ENCODE peak calls at places on chromosomes 5 and 9, in ten cellular contexts. One of them, this sample, is unnamed.

GRCh38 chr5:31049933-31050704 is 143.4 kb upstream of the CDH6 start:
- DNase-seq in PC-3: peak; percentile 45
- DNase-seq in PC-9: no peak
- DNase-seq in Caco-2: no peak
- DNase-seq in AG09309: no peak
- DNase-seq in MM.1S: no peak
- DNase-seq in bronchial epithelial cell: peak; percentile 13
- DNase-seq in HCT116: no peak
- DNase-seq in lower lobe of right lung: no peak
- DNase-seq in lung: no peak
- DNase-seq in this sample: no peak

GRCh38 chr9:137777761-137778160 is 99.8 kb upstream of the CACNA1B start:
- DNase-seq in PC-3: no peak
- DNase-seq in PC-9: no peak
- DNase-seq in Caco-2: no peak
- DNase-seq in AG09309: no peak
- DNase-seq in MM.1S: no peak
- DNase-seq in bronchial epithelial cell: no peak
- DNase-seq in HCT116: no peak
- DNase-seq in lower lobe of right lung: no peak
- DNase-seq in lung: no peak
- DNase-seq in this sample: no peak

GRCh38 chr5:149256451-149256850 is 15.2 kb upstream of the AFAP1L1 start:
- DNase-seq in PC-3: no peak
- DNase-seq in PC-9: no peak
- DNase-seq in Caco-2: no peak
- DNase-seq in AG09309: no peak
- DNase-seq in MM.1S: no peak
- DNase-seq in bronchial epithelial cell: peak; percentile 31
- DNase-seq in HCT116: no peak
- DNase-seq in lower lobe of right lung: no peak
- DNase-seq in lung: no peak
- DNase-seq in this sample: no peak

GRCh38 chr5:20832204-20833080 is 844.4 kb upstream of the CDH18 start:
- DNase-seq in PC-3: no peak
- DNase-seq in PC-9: no peak
- DNase-seq in Caco-2: no peak
- DNase-seq in AG09309: no peak
- DNase-seq in MM.1S: no peak
- DNase-seq in bronchial epithelial cell: no peak
- DNase-seq in HCT116: no peak
- DNase-seq in lower lobe of right lung: no peak
- DNase-seq in lung: no peak
- DNase-seq in this sample: no peak

GRCh38 chr5:68534131-68534940 is 318.8 kb downstream of the PIK3R1 start:
- DNase-seq in PC-3: peak; percentile 33
- DNase-seq in PC-9: peak; percentile 47
- DNase-seq in Caco-2: no peak
- DNase-seq in AG09309: peak; percentile 56
- DNase-seq in MM.1S: no peak
- DNase-seq in bronchial epithelial cell: no peak
- DNase-seq in HCT116: no peak
- DNase-seq in lower lobe of right lung: no peak
- DNase-seq in lung: no peak
- DNase-seq in this sample: no peak

GRCh38 chr9:78026947-78027346 is 4.7 kb downstream of the GNAQ start:
- DNase-seq in PC-3: no peak
- DNase-seq in PC-9: no peak
- DNase-seq in Caco-2: no peak
- DNase-seq in AG09309: no peak
- DNase-seq in MM.1S: no peak
- DNase-seq in bronchial epithelial cell: peak; percentile 53
- DNase-seq in HCT116: no peak
- DNase-seq in lower lobe of right lung: no peak
- DNase-seq in lung: no peak
- DNase-seq in this sample: no peak

GRCh38 chr9:79287881-79288280 is 283.9 kb upstream of the TLE4 start:
- DNase-seq in PC-3: no peak
- DNase-seq in PC-9: no peak
- DNase-seq in Caco-2: no peak
- DNase-seq in AG09309: no peak
- DNase-seq in MM.1S: no peak
- DNase-seq in bronchial epithelial cell: no peak
- DNase-seq in HCT116: no peak
- DNase-seq in lower lobe of right lung: no peak
- DNase-seq in lung: no peak
- DNase-seq in this sample: no peak

GRCh38 chr9:75964431-75964830 is 74.0 kb downstream of the PCSK5 start:
- DNase-seq in PC-3: peak; percentile 1
- DNase-seq in PC-9: peak; percentile 99
- DNase-seq in Caco-2: no peak
- DNase-seq in AG09309: no peak
- DNase-seq in MM.1S: no peak
- DNase-seq in bronchial epithelial cell: peak; percentile 92
- DNase-seq in HCT116: peak; percentile 28
- DNase-seq in lower lobe of right lung: no peak
- DNase-seq in lung: no peak
- DNase-seq in this sample: no peak

GRCh38 chr5:146461319-146461718 is 14.2 kb downstream of the TCERG1 start:
- DNase-seq in PC-3: peak; percentile 49
- DNase-seq in PC-9: no peak
- DNase-seq in Caco-2: no peak
- DNase-seq in AG09309: peak; percentile 39
- DNase-seq in MM.1S: no peak
- DNase-seq in bronchial epithelial cell: no peak
- DNase-seq in HCT116: no peak
- DNase-seq in lower lobe of right lung: no peak
- DNase-seq in lung: no peak
- DNase-seq in this sample: no peak

GRCh38 chr5:31470608-31471007 is 61.3 kb downstream of the DROSHA start:
- DNase-seq in PC-3: peak; percentile 16
- DNase-seq in PC-9: no peak
- DNase-seq in Caco-2: no peak
- DNase-seq in AG09309: no peak
- DNase-seq in MM.1S: no peak
- DNase-seq in bronchial epithelial cell: no peak
- DNase-seq in HCT116: no peak
- DNase-seq in lower lobe of right lung: peak; percentile 49
- DNase-seq in lung: peak; percentile 35
- DNase-seq in this sample: no peak

GRCh38 chr9:112048924-112049785 is 125.9 kb downstream of the SUSD1 start:
- DNase-seq in PC-3: no peak
- DNase-seq in PC-9: no peak
- DNase-seq in Caco-2: no peak
- DNase-seq in AG09309: peak; percentile 83
- DNase-seq in MM.1S: no peak
- DNase-seq in bronchial epithelial cell: no peak
- DNase-seq in HCT116: no peak
- DNase-seq in lower lobe of right lung: no peak
- DNase-seq in lung: no peak
- DNase-seq in this sample: no peak

GRCh38 chr9:129944501-129945116 is 98.4 kb downstream of the FNBP1 start:
- DNase-seq in PC-3: no peak
- DNase-seq in PC-9: no peak
- DNase-seq in Caco-2: no peak
- DNase-seq in AG09309: no peak
- DNase-seq in MM.1S: no peak
- DNase-seq in bronchial epithelial cell: no peak
- DNase-seq in HCT116: no peak
- DNase-seq in lower lobe of right lung: no peak
- DNase-seq in lung: no peak
- DNase-seq in this sample: peak; percentile 74

GRCh38 chr9:125600194-125600593 is 106.8 kb downstream of the MAPKAP1 start:
- DNase-seq in PC-3: no peak
- DNase-seq in PC-9: no peak
- DNase-seq in Caco-2: peak; percentile 71
- DNase-seq in AG09309: no peak
- DNase-seq in MM.1S: no peak
- DNase-seq in bronchial epithelial cell: no peak
- DNase-seq in HCT116: no peak
- DNase-seq in lower lobe of right lung: no peak
- DNase-seq in lung: no peak
- DNase-seq in this sample: no peak

GRCh38 chr5:78896128-78896527 is 89.0 kb downstream of the ARSB start:
- DNase-seq in PC-3: peak; percentile 20
- DNase-seq in PC-9: no peak
- DNase-seq in Caco-2: no peak
- DNase-seq in AG09309: no peak
- DNase-seq in MM.1S: no peak
- DNase-seq in bronchial epithelial cell: peak; percentile 62
- DNase-seq in HCT116: no peak
- DNase-seq in lower lobe of right lung: no peak
- DNase-seq in lung: no peak
- DNase-seq in this sample: no peak

GRCh38 chr5:151275803-151276202 is 22.8 kb downstream of the GM2A start:
- DNase-seq in PC-3: no peak
- DNase-seq in PC-9: no peak
- DNase-seq in Caco-2: no peak
- DNase-seq in AG09309: no peak
- DNase-seq in MM.1S: no peak
- DNase-seq in bronchial epithelial cell: no peak
- DNase-seq in HCT116: no peak
- DNase-seq in lower lobe of right lung: no peak
- DNase-seq in lung: no peak
- DNase-seq in this sample: no peak

GRCh38 chr5:169149317-169149716 is 151.6 kb downstream of the SLIT3 start:
- DNase-seq in PC-3: peak; percentile 17
- DNase-seq in PC-9: no peak
- DNase-seq in Caco-2: no peak
- DNase-seq in AG09309: no peak
- DNase-seq in MM.1S: no peak
- DNase-seq in bronchial epithelial cell: no peak
- DNase-seq in HCT116: no peak
- DNase-seq in lower lobe of right lung: no peak
- DNase-seq in lung: no peak
- DNase-seq in this sample: no peak
- TF ChIP-seq CTCF in PC-3: peak; percentile 64
- TF ChIP-seq CTCF in PC-9: no peak
- TF ChIP-seq CTCF in Caco-2: peak; percentile 76
- TF ChIP-seq CTCF in AG09309: peak; percentile 32
- TF ChIP-seq CTCF in MM.1S: peak; percentile 10
- TF ChIP-seq CTCF in bronchial epithelial cell: no peak
- TF ChIP-seq CTCF in HCT116: peak; percentile 45
- TF ChIP-seq CTCF in lower lobe of right lung: no peak
- TF ChIP-seq CTCF in lung: no peak
- TF ChIP-seq CTCF in this sample: no peak

GRCh38 chr5:102971693-102972293 is 148.1 kb downstream of the GIN1 start:
- DNase-seq in PC-3: peak; percentile 70
- DNase-seq in PC-9: no peak
- DNase-seq in Caco-2: no peak
- DNase-seq in AG09309: no peak
- DNase-seq in MM.1S: peak; percentile 11
- DNase-seq in bronchial epithelial cell: peak; percentile 15
- DNase-seq in HCT116: peak; percentile 26
- DNase-seq in lower lobe of right lung: no peak
- DNase-seq in lung: no peak
- DNase-seq in this sample: no peak
- TF ChIP-seq CTCF in PC-3: peak; percentile 86
- TF ChIP-seq CTCF in PC-9: peak; percentile 43
- TF ChIP-seq CTCF in Caco-2: peak; percentile 47
- TF ChIP-seq CTCF in AG09309: peak; percentile 47
- TF ChIP-seq CTCF in MM.1S: peak; percentile 37
- TF ChIP-seq CTCF in bronchial epithelial cell: no peak
- TF ChIP-seq CTCF in HCT116: peak; percentile 63
- TF ChIP-seq CTCF in lower lobe of right lung: peak; percentile 47
- TF ChIP-seq CTCF in lung: peak; percentile 5
- TF ChIP-seq CTCF in this sample: no peak

GRCh38 chr5:131533844-131534243 is 101.2 kb downstream of the RAPGEF6 start:
- DNase-seq in PC-3: no peak
- DNase-seq in PC-9: no peak
- DNase-seq in Caco-2: no peak
- DNase-seq in AG09309: no peak
- DNase-seq in MM.1S: no peak
- DNase-seq in bronchial epithelial cell: no peak
- DNase-seq in HCT116: no peak
- DNase-seq in lower lobe of right lung: no peak
- DNase-seq in lung: no peak
- DNase-seq in this sample: no peak
- TF ChIP-seq CTCF in PC-3: peak; percentile 19
- TF ChIP-seq CTCF in PC-9: peak; percentile 19
- TF ChIP-seq CTCF in Caco-2: peak; percentile 19
- TF ChIP-seq CTCF in AG09309: no peak
- TF ChIP-seq CTCF in MM.1S: peak; percentile 24
- TF ChIP-seq CTCF in bronchial epithelial cell: no peak
- TF ChIP-seq CTCF in HCT116: peak; percentile 35
- TF ChIP-seq CTCF in lower lobe of right lung: peak; percentile 11
- TF ChIP-seq CTCF in lung: no peak
- TF ChIP-seq CTCF in this sample: no peak

GRCh38 chr5:42965934-42966333 is 74.2 kb downstream of the ANXA2R start:
- DNase-seq in PC-3: no peak
- DNase-seq in PC-9: no peak
- DNase-seq in Caco-2: no peak
- DNase-seq in AG09309: no peak
- DNase-seq in MM.1S: no peak
- DNase-seq in bronchial epithelial cell: no peak
- DNase-seq in HCT116: no peak
- DNase-seq in lower lobe of right lung: no peak
- DNase-seq in lung: no peak
- DNase-seq in this sample: no peak

GRCh38 chr5:42974546-42974945 is 65.6 kb downstream of the ANXA2R start:
- DNase-seq in PC-3: no peak
- DNase-seq in PC-9: peak; percentile 60
- DNase-seq in Caco-2: no peak
- DNase-seq in AG09309: no peak
- DNase-seq in MM.1S: no peak
- DNase-seq in bronchial epithelial cell: peak; percentile 66
- DNase-seq in HCT116: no peak
- DNase-seq in lower lobe of right lung: no peak
- DNase-seq in lung: no peak
- DNase-seq in this sample: no peak

DNA sequence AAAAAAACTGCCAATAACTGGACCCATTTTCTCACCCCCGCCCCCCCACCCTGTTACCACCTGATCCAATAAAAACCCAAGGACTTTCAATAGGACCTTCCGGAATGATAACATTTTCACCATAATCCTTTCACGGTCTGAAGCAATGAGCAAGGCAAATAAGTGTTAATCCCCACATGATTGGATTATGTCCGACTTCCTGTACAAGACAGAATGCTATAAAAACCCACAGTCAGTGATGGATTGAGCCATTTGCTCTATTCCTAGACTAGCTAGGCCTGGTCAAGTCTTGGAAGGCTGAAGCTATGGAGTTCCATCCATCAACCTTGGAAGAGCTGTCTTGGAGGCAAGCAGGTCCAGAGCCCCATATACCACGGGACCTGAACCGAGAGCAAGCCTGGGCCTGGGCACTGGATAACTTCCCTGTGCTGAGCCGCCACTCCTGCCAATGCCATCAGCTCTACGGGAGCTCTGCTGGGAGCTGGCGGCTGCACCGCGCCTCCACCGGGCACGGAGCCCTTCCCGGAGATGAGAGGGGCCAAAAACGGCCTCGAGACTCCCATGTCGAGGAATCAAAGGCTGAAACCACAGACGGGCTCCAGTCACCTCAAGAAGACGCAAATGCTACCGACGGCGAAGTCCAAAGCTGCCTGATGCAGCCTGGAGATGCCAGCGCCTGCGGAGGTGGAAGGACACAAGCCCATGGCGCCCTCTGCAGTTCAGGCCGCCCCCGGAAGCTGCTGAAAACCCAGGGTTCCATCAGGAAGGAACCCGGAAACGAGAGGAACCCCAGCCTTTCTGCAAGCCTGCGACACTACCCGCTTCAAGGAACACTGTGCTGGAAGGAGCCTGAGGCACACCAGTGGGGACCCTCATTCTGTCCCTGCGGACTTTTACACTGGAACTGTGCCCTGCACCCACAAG is 69.2 kb downstream of the ANXA2R start:
- DNase-seq in PC-3: peak; percentile 15
- DNase-seq in PC-9: no peak
- DNase-seq in Caco-2: no peak
- DNase-seq in AG09309: no peak
- DNase-seq in MM.1S: no peak
- DNase-seq in bronchial epithelial cell: no peak
- DNase-seq in HCT116: no peak
- DNase-seq in lower lobe of right lung: no peak
- DNase-seq in lung: no peak
- DNase-seq in this sample: no peak
- TF ChIP-seq CTCF in PC-3: peak; percentile 47
- TF ChIP-seq CTCF in PC-9: no peak
- TF ChIP-seq CTCF in Caco-2: no peak
- TF ChIP-seq CTCF in AG09309: no peak
- TF ChIP-seq CTCF in MM.1S: no peak
- TF ChIP-seq CTCF in bronchial epithelial cell: peak; percentile 13
- TF ChIP-seq CTCF in HCT116: peak; percentile 52
- TF ChIP-seq CTCF in lower lobe of right lung: peak; percentile 15
- TF ChIP-seq CTCF in lung: no peak
- TF ChIP-seq CTCF in this sample: no peak